ENCODE peak calls at places on chromosomes 11 and 22, in eight cellular contexts. One of them, this sample, is unnamed.

GRCh38 chr11:33344611-33345010 is 87.4 kb downstream of the HIPK3 start:
- DNase-seq in CD8-positive, alpha-beta T cell: no peak
- DNase-seq in activated CD4-positive, alpha-beta T cell treated with anti-CD3 and anti-CD28 coated beads, Interleukin-2, amount 50 U/mL, for 24 hours: no peak
- DNase-seq in WTC11: no peak
- DNase-seq in iris pigment epithelial cell: peak
- DNase-seq in colonic mucosa: no peak
- DNase-seq in left lobe of liver: no peak
- DNase-seq in hippocampal formation: no peak
- DNase-seq in this sample: peak

GRCh38 chr11:85725510-85726258 is 39.7 kb upstream of the CCDC89 start:
- DNase-seq in CD8-positive, alpha-beta T cell: no peak
- DNase-seq in activated CD4-positive, alpha-beta T cell treated with anti-CD3 and anti-CD28 coated beads, Interleukin-2, amount 50 U/mL, for 24 hours: no peak
- DNase-seq in WTC11: no peak
- DNase-seq in iris pigment epithelial cell: peak
- DNase-seq in colonic mucosa: no peak
- DNase-seq in left lobe of liver: no peak
- DNase-seq in hippocampal formation: no peak
- DNase-seq in this sample: peak

GRCh38 chr22:20507253-20508066 is at the start of gene MED15:
- DNase-seq in CD8-positive, alpha-beta T cell: peak
- DNase-seq in activated CD4-positive, alpha-beta T cell treated with anti-CD3 and anti-CD28 coated beads, Interleukin-2, amount 50 U/mL, for 24 hours: peak
- DNase-seq in WTC11: peak
- DNase-seq in iris pigment epithelial cell: peak
- DNase-seq in colonic mucosa: peak
- DNase-seq in left lobe of liver: peak
- DNase-seq in hippocampal formation: peak
- DNase-seq in this sample: peak

GRCh38 chr22:46052801-46053562 is 76.0 kb upstream of the WNT7B start:
- DNase-seq in CD8-positive, alpha-beta T cell: no peak
- DNase-seq in activated CD4-positive, alpha-beta T cell treated with anti-CD3 and anti-CD28 coated beads, Interleukin-2, amount 50 U/mL, for 24 hours: no peak
- DNase-seq in WTC11: peak
- DNase-seq in iris pigment epithelial cell: peak
- DNase-seq in colonic mucosa: peak
- DNase-seq in left lobe of liver: peak
- DNase-seq in hippocampal formation: peak
- DNase-seq in this sample: no peak

GRCh38 chr11:79100093-79100704 is 340.6 kb downstream of the TENM4 start:
- DNase-seq in CD8-positive, alpha-beta T cell: no peak
- DNase-seq in activated CD4-positive, alpha-beta T cell treated with anti-CD3 and anti-CD28 coated beads, Interleukin-2, amount 50 U/mL, for 24 hours: peak
- DNase-seq in WTC11: peak
- DNase-seq in iris pigment epithelial cell: peak
- DNase-seq in colonic mucosa: peak
- DNase-seq in left lobe of liver: no peak
- DNase-seq in hippocampal formation: no peak
- DNase-seq in this sample: peak

GRCh38 chr11:819943-820649 is 1.4 kb downstream of the PNPLA2 start:
- DNase-seq in CD8-positive, alpha-beta T cell: peak
- DNase-seq in activated CD4-positive, alpha-beta T cell treated with anti-CD3 and anti-CD28 coated beads, Interleukin-2, amount 50 U/mL, for 24 hours: peak
- DNase-seq in WTC11: peak
- DNase-seq in iris pigment epithelial cell: peak
- DNase-seq in colonic mucosa: peak
- DNase-seq in left lobe of liver: peak
- DNase-seq in hippocampal formation: peak
- DNase-seq in this sample: peak

GRCh38 chr11:65366340-65366773 is 11.8 kb downstream of the TIGD3 start:
- DNase-seq in CD8-positive, alpha-beta T cell: peak
- DNase-seq in activated CD4-positive, alpha-beta T cell treated with anti-CD3 and anti-CD28 coated beads, Interleukin-2, amount 50 U/mL, for 24 hours: no peak
- DNase-seq in WTC11: no peak
- DNase-seq in iris pigment epithelial cell: peak
- DNase-seq in colonic mucosa: peak
- DNase-seq in left lobe of liver: no peak
- DNase-seq in hippocampal formation: no peak
- DNase-seq in this sample: peak

GRCh38 chr11:126175261-126175885 is 36.1 kb downstream of the RPUSD4 start:
- DNase-seq in CD8-positive, alpha-beta T cell: no peak
- DNase-seq in activated CD4-positive, alpha-beta T cell treated with anti-CD3 and anti-CD28 coated beads, Interleukin-2, amount 50 U/mL, for 24 hours: no peak
- DNase-seq in WTC11: no peak
- DNase-seq in iris pigment epithelial cell: peak
- DNase-seq in colonic mucosa: no peak
- DNase-seq in left lobe of liver: no peak
- DNase-seq in hippocampal formation: no peak
- DNase-seq in this sample: no peak

GRCh38 chr11:12845739-12846358 is 163.3 kb upstream of the RASSF10 start:
- DNase-seq in CD8-positive, alpha-beta T cell: no peak
- DNase-seq in activated CD4-positive, alpha-beta T cell treated with anti-CD3 and anti-CD28 coated beads, Interleukin-2, amount 50 U/mL, for 24 hours: no peak
- DNase-seq in WTC11: peak
- DNase-seq in iris pigment epithelial cell: peak
- DNase-seq in colonic mucosa: peak
- DNase-seq in left lobe of liver: no peak
- DNase-seq in hippocampal formation: no peak
- DNase-seq in this sample: peak

GRCh38 chr22:35191412-35191811 is 65.9 kb upstream of the HMGXB4 start:
- DNase-seq in CD8-positive, alpha-beta T cell: no peak
- DNase-seq in activated CD4-positive, alpha-beta T cell treated with anti-CD3 and anti-CD28 coated beads, Interleukin-2, amount 50 U/mL, for 24 hours: no peak
- DNase-seq in WTC11: no peak
- DNase-seq in iris pigment epithelial cell: peak
- DNase-seq in colonic mucosa: no peak
- DNase-seq in left lobe of liver: no peak
- DNase-seq in hippocampal formation: no peak
- DNase-seq in this sample: no peak

GRCh38 chr22:32411388-32411787 is 659 bp downstream of the RTCB start:
- DNase-seq in CD8-positive, alpha-beta T cell: no peak
- DNase-seq in activated CD4-positive, alpha-beta T cell treated with anti-CD3 and anti-CD28 coated beads, Interleukin-2, amount 50 U/mL, for 24 hours: peak
- DNase-seq in WTC11: no peak
- DNase-seq in iris pigment epithelial cell: peak
- DNase-seq in colonic mucosa: peak
- DNase-seq in left lobe of liver: no peak
- DNase-seq in hippocampal formation: no peak
- DNase-seq in this sample: peak

GRCh38 chr11:126631399-126631798 is 275.9 kb downstream of the ST3GAL4 start:
- DNase-seq in CD8-positive, alpha-beta T cell: no peak
- DNase-seq in activated CD4-positive, alpha-beta T cell treated with anti-CD3 and anti-CD28 coated beads, Interleukin-2, amount 50 U/mL, for 24 hours: no peak
- DNase-seq in WTC11: no peak
- DNase-seq in iris pigment epithelial cell: no peak
- DNase-seq in colonic mucosa: no peak
- DNase-seq in left lobe of liver: no peak
- DNase-seq in hippocampal formation: no peak
- DNase-seq in this sample: no peak

GRCh38 chr22:43996170-43996980 is 27.7 kb upstream of the PARVB start:
- DNase-seq in CD8-positive, alpha-beta T cell: peak
- DNase-seq in activated CD4-positive, alpha-beta T cell treated with anti-CD3 and anti-CD28 coated beads, Interleukin-2, amount 50 U/mL, for 24 hours: peak
- DNase-seq in WTC11: no peak
- DNase-seq in iris pigment epithelial cell: no peak
- DNase-seq in colonic mucosa: peak
- DNase-seq in left lobe of liver: no peak
- DNase-seq in hippocampal formation: no peak
- DNase-seq in this sample: no peak

GRCh38 chr11:48150213-48150612 is 66.4 kb upstream of the OR4B1 start:
- DNase-seq in CD8-positive, alpha-beta T cell: no peak
- DNase-seq in activated CD4-positive, alpha-beta T cell treated with anti-CD3 and anti-CD28 coated beads, Interleukin-2, amount 50 U/mL, for 24 hours: no peak
- DNase-seq in WTC11: no peak
- DNase-seq in iris pigment epithelial cell: peak
- DNase-seq in colonic mucosa: peak
- DNase-seq in left lobe of liver: no peak
- DNase-seq in hippocampal formation: no peak
- DNase-seq in this sample: no peak

GRCh38 chr11:56917708-56918450 is 70.8 kb upstream of the OR5AK2 start:
- DNase-seq in CD8-positive, alpha-beta T cell: no peak
- DNase-seq in activated CD4-positive, alpha-beta T cell treated with anti-CD3 and anti-CD28 coated beads, Interleukin-2, amount 50 U/mL, for 24 hours: no peak
- DNase-seq in WTC11: no peak
- DNase-seq in iris pigment epithelial cell: no peak
- DNase-seq in colonic mucosa: no peak
- DNase-seq in left lobe of liver: no peak
- DNase-seq in hippocampal formation: no peak
- DNase-seq in this sample: no peak

GRCh38 chr22:28229566-28230483 is 310.8 kb upstream of the PITPNB start:
- DNase-seq in CD8-positive, alpha-beta T cell: no peak
- DNase-seq in activated CD4-positive, alpha-beta T cell treated with anti-CD3 and anti-CD28 coated beads, Interleukin-2, amount 50 U/mL, for 24 hours: no peak
- DNase-seq in WTC11: no peak
- DNase-seq in iris pigment epithelial cell: peak
- DNase-seq in colonic mucosa: no peak
- DNase-seq in left lobe of liver: no peak
- DNase-seq in hippocampal formation: no peak
- DNase-seq in this sample: no peak

GRCh38 chr11:58632510-58632909 is 10.0 kb downstream of the CNTF start:
- DNase-seq in CD8-positive, alpha-beta T cell: no peak
- DNase-seq in activated CD4-positive, alpha-beta T cell treated with anti-CD3 and anti-CD28 coated beads, Interleukin-2, amount 50 U/mL, for 24 hours: no peak
- DNase-seq in WTC11: no peak
- DNase-seq in iris pigment epithelial cell: no peak
- DNase-seq in colonic mucosa: no peak
- DNase-seq in left lobe of liver: no peak
- DNase-seq in hippocampal formation: no peak
- DNase-seq in this sample: no peak

GRCh38 chr11:68980776-68981065 is at the start of gene MRGPRD:
- DNase-seq in CD8-positive, alpha-beta T cell: no peak
- DNase-seq in activated CD4-positive, alpha-beta T cell treated with anti-CD3 and anti-CD28 coated beads, Interleukin-2, amount 50 U/mL, for 24 hours: no peak
- DNase-seq in WTC11: no peak
- DNase-seq in iris pigment epithelial cell: no peak
- DNase-seq in colonic mucosa: no peak
- DNase-seq in left lobe of liver: no peak
- DNase-seq in hippocampal formation: no peak
- DNase-seq in this sample: no peak

GRCh38 chr22:31139866-31140716 is at the start of gene PLA2G3:
- DNase-seq in CD8-positive, alpha-beta T cell: no peak
- DNase-seq in activated CD4-positive, alpha-beta T cell treated with anti-CD3 and anti-CD28 coated beads, Interleukin-2, amount 50 U/mL, for 24 hours: no peak
- DNase-seq in WTC11: peak
- DNase-seq in iris pigment epithelial cell: peak
- DNase-seq in colonic mucosa: peak
- DNase-seq in left lobe of liver: no peak
- DNase-seq in hippocampal formation: no peak
- DNase-seq in this sample: peak

GRCh38 chr22:17842386-17842785 is 68.1 kb upstream of the BID start:
- DNase-seq in CD8-positive, alpha-beta T cell: peak
- DNase-seq in activated CD4-positive, alpha-beta T cell treated with anti-CD3 and anti-CD28 coated beads, Interleukin-2, amount 50 U/mL, for 24 hours: no peak
- DNase-seq in WTC11: no peak
- DNase-seq in iris pigment epithelial cell: no peak
- DNase-seq in colonic mucosa: no peak
- DNase-seq in left lobe of liver: peak
- DNase-seq in hippocampal formation: no peak
- DNase-seq in this sample: no peak

GRCh38 chr11:133895551-133895950 is 50.2 kb upstream of the SPATA19 start:
- DNase-seq in CD8-positive, alpha-beta T cell: no peak
- DNase-seq in activated CD4-positive, alpha-beta T cell treated with anti-CD3 and anti-CD28 coated beads, Interleukin-2, amount 50 U/mL, for 24 hours: no peak
- DNase-seq in WTC11: no peak
- DNase-seq in iris pigment epithelial cell: no peak
- DNase-seq in colonic mucosa: no peak
- DNase-seq in left lobe of liver: no peak
- DNase-seq in hippocampal formation: no peak
- DNase-seq in this sample: no peak

GRCh38 chr22:45212306-45212709 is 28.4 kb downstream of the KIAA0930 start:
- DNase-seq in CD8-positive, alpha-beta T cell: no peak
- DNase-seq in activated CD4-positive, alpha-beta T cell treated with anti-CD3 and anti-CD28 coated beads, Interleukin-2, amount 50 U/mL, for 24 hours: no peak
- DNase-seq in WTC11: no peak
- DNase-seq in iris pigment epithelial cell: peak
- DNase-seq in colonic mucosa: peak
- DNase-seq in left lobe of liver: no peak
- DNase-seq in hippocampal formation: peak
- DNase-seq in this sample: peak

GRCh38 chr11:13114566-13115465 is 105.7 kb downstream of the RASSF10 start:
- DNase-seq in CD8-positive, alpha-beta T cell: no peak
- DNase-seq in activated CD4-positive, alpha-beta T cell treated with anti-CD3 and anti-CD28 coated beads, Interleukin-2, amount 50 U/mL, for 24 hours: no peak
- DNase-seq in WTC11: peak
- DNase-seq in iris pigment epithelial cell: no peak
- DNase-seq in colonic mucosa: no peak
- DNase-seq in left lobe of liver: no peak
- DNase-seq in hippocampal formation: no peak
- DNase-seq in this sample: peak

GRCh38 chr11:5626191-5626590 is 1.4 kb downstream of the TRIM34 start:
- DNase-seq in CD8-positive, alpha-beta T cell: no peak
- DNase-seq in activated CD4-positive, alpha-beta T cell treated with anti-CD3 and anti-CD28 coated beads, Interleukin-2, amount 50 U/mL, for 24 hours: no peak
- DNase-seq in WTC11: no peak
- DNase-seq in iris pigment epithelial cell: peak
- DNase-seq in colonic mucosa: no peak
- DNase-seq in left lobe of liver: no peak
- DNase-seq in hippocampal formation: no peak
- DNase-seq in this sample: no peak

GRCh38 chr11:128603003-128603715 is 15.8 kb upstream of the ETS1 start:
- DNase-seq in CD8-positive, alpha-beta T cell: no peak
- DNase-seq in activated CD4-positive, alpha-beta T cell treated with anti-CD3 and anti-CD28 coated beads, Interleukin-2, amount 50 U/mL, for 24 hours: no peak
- DNase-seq in WTC11: no peak
- DNase-seq in iris pigment epithelial cell: no peak
- DNase-seq in colonic mucosa: no peak
- DNase-seq in left lobe of liver: no peak
- DNase-seq in hippocampal formation: no peak
- DNase-seq in this sample: no peak

GRCh38 chr11:118064956-118065355 is 11.9 kb upstream of the TMPRSS4 start:
- DNase-seq in CD8-positive, alpha-beta T cell: no peak
- DNase-seq in activated CD4-positive, alpha-beta T cell treated with anti-CD3 and anti-CD28 coated beads, Interleukin-2, amount 50 U/mL, for 24 hours: no peak
- DNase-seq in WTC11: no peak
- DNase-seq in iris pigment epithelial cell: no peak
- DNase-seq in colonic mucosa: no peak
- DNase-seq in left lobe of liver: no peak
- DNase-seq in hippocampal formation: no peak
- DNase-seq in this sample: no peak

This sample was measured in hepatocyte.